ENCODE peak calls at places on chromosomes 6 and 20, in eight cellular contexts. One of them, this sample, is unnamed.

GRCh38 chr6:56716229-56716628 is 73.5 kb upstream of the DST start:
- DNase-seq in Panc1: no peak
- DNase-seq in CD8-positive, alpha-beta T cell: no peak
- DNase-seq in suprapubic skin: no peak
- DNase-seq in pancreas: no peak
- DNase-seq in lung: no peak
- DNase-seq in ascending aorta: no peak
- DNase-seq in colonic mucosa: no peak
- DNase-seq in this sample: no peak

GRCh38 chr6:166241974-166242373 is 66.2 kb downstream of the PRR18 start:
- DNase-seq in Panc1: no peak
- DNase-seq in CD8-positive, alpha-beta T cell: no peak
- DNase-seq in suprapubic skin: no peak
- DNase-seq in pancreas: no peak
- DNase-seq in lung: no peak
- DNase-seq in ascending aorta: no peak
- DNase-seq in colonic mucosa: no peak
- DNase-seq in this sample: no peak

GRCh38 chr6:25061289-25061945 is 125.7 kb upstream of the RIPOR2 start:
- DNase-seq in Panc1: no peak
- DNase-seq in CD8-positive, alpha-beta T cell: no peak
- DNase-seq in suprapubic skin: no peak
- DNase-seq in pancreas: no peak
- DNase-seq in lung: no peak
- DNase-seq in ascending aorta: no peak
- DNase-seq in colonic mucosa: no peak
- DNase-seq in this sample: no peak

GRCh38 chr20:58868795-58869194 is 16.3 kb downstream of the GNAS start:
- DNase-seq in Panc1: no peak
- DNase-seq in CD8-positive, alpha-beta T cell: no peak
- DNase-seq in suprapubic skin: no peak
- DNase-seq in pancreas: no peak
- DNase-seq in lung: no peak
- DNase-seq in ascending aorta: no peak
- DNase-seq in colonic mucosa: no peak
- DNase-seq in this sample: no peak

GRCh38 chr6:101150226-101150625 is 243.3 kb upstream of the GRIK2 start:
- DNase-seq in Panc1: no peak
- DNase-seq in CD8-positive, alpha-beta T cell: no peak
- DNase-seq in suprapubic skin: no peak
- DNase-seq in pancreas: no peak
- DNase-seq in lung: no peak
- DNase-seq in ascending aorta: no peak
- DNase-seq in colonic mucosa: no peak
- DNase-seq in this sample: no peak

GRCh38 chr6:151641028-151641427 is 147.2 kb downstream of the CCDC170 start:
- DNase-seq in Panc1: no peak
- DNase-seq in CD8-positive, alpha-beta T cell: no peak
- DNase-seq in suprapubic skin: no peak
- DNase-seq in pancreas: no peak
- DNase-seq in lung: no peak
- DNase-seq in ascending aorta: no peak
- DNase-seq in colonic mucosa: no peak
- DNase-seq in this sample: no peak

GRCh38 chr20:41453006-41453950 is 86.7 kb upstream of the EMILIN3 start:
- DNase-seq in Panc1: no peak
- DNase-seq in CD8-positive, alpha-beta T cell: no peak
- DNase-seq in suprapubic skin: no peak
- DNase-seq in pancreas: no peak
- DNase-seq in lung: no peak
- DNase-seq in ascending aorta: no peak
- DNase-seq in colonic mucosa: no peak
- DNase-seq in this sample: no peak

GRCh38 chr20:49964964-49965780 is 17.6 kb upstream of the SNAI1 start:
- DNase-seq in Panc1: no peak
- DNase-seq in CD8-positive, alpha-beta T cell: no peak
- DNase-seq in suprapubic skin: no peak
- DNase-seq in pancreas: peak
- DNase-seq in lung: no peak
- DNase-seq in ascending aorta: no peak
- DNase-seq in colonic mucosa: peak
- DNase-seq in this sample: peak

GRCh38 chr6:1380625-1381396 is 8.6 kb upstream of the FOXF2 start:
- DNase-seq in Panc1: no peak
- DNase-seq in CD8-positive, alpha-beta T cell: no peak
- DNase-seq in suprapubic skin: no peak
- DNase-seq in pancreas: no peak
- DNase-seq in lung: no peak
- DNase-seq in ascending aorta: no peak
- DNase-seq in colonic mucosa: no peak
- DNase-seq in this sample: no peak

GRCh38 chr20:47124235-47124717 is 229.6 kb downstream of the EYA2 start:
- DNase-seq in Panc1: no peak
- DNase-seq in CD8-positive, alpha-beta T cell: no peak
- DNase-seq in suprapubic skin: no peak
- DNase-seq in pancreas: no peak
- DNase-seq in lung: no peak
- DNase-seq in ascending aorta: no peak
- DNase-seq in colonic mucosa: no peak
- DNase-seq in this sample: no peak

GRCh38 chr6:71887006-71887743 is 825 bp downstream of the RIMS1 start:
- DNase-seq in Panc1: no peak
- DNase-seq in CD8-positive, alpha-beta T cell: no peak
- DNase-seq in suprapubic skin: no peak
- DNase-seq in pancreas: peak
- DNase-seq in lung: no peak
- DNase-seq in ascending aorta: no peak
- DNase-seq in colonic mucosa: no peak
- DNase-seq in this sample: no peak
- TF ChIP-seq CTCF in Panc1: no peak
- TF ChIP-seq CTCF in CD8-positive, alpha-beta T cell: no peak
- TF ChIP-seq CTCF in suprapubic skin: no peak
- TF ChIP-seq CTCF in pancreas: no peak
- TF ChIP-seq CTCF in lung: no peak
- TF ChIP-seq CTCF in ascending aorta: no peak
- TF ChIP-seq CTCF in colonic mucosa: no peak
- TF ChIP-seq CTCF in this sample: no peak

GRCh38 chr6:45713981-45714685 is 301.5 kb downstream of the CLIC5 start:
- DNase-seq in Panc1: no peak
- DNase-seq in CD8-positive, alpha-beta T cell: no peak
- DNase-seq in suprapubic skin: no peak
- DNase-seq in pancreas: no peak
- DNase-seq in lung: no peak
- DNase-seq in ascending aorta: no peak
- DNase-seq in colonic mucosa: no peak
- DNase-seq in this sample: no peak
- H3K4me3 ChIP-seq in Panc1: no peak
- H3K4me3 ChIP-seq in CD8-positive, alpha-beta T cell: no peak
- H3K4me3 ChIP-seq in suprapubic skin: no peak
- H3K4me3 ChIP-seq in pancreas: no peak
- H3K4me3 ChIP-seq in lung: no peak
- H3K4me3 ChIP-seq in ascending aorta: no peak
- H3K4me3 ChIP-seq in colonic mucosa: no peak
- H3K4me3 ChIP-seq in this sample: no peak

GRCh38 chr20:10357974-10358373 is 76.0 kb downstream of the MKKS start:
- DNase-seq in Panc1: no peak
- DNase-seq in CD8-positive, alpha-beta T cell: no peak
- DNase-seq in suprapubic skin: no peak
- DNase-seq in pancreas: no peak
- DNase-seq in lung: no peak
- DNase-seq in ascending aorta: no peak
- DNase-seq in colonic mucosa: no peak
- DNase-seq in this sample: peak
- TF ChIP-seq CTCF in Panc1: peak
- TF ChIP-seq CTCF in CD8-positive, alpha-beta T cell: no peak
- TF ChIP-seq CTCF in suprapubic skin: no peak
- TF ChIP-seq CTCF in pancreas: no peak
- TF ChIP-seq CTCF in lung: no peak
- TF ChIP-seq CTCF in ascending aorta: peak
- TF ChIP-seq CTCF in colonic mucosa: no peak
- TF ChIP-seq CTCF in this sample: peak

DNA sequence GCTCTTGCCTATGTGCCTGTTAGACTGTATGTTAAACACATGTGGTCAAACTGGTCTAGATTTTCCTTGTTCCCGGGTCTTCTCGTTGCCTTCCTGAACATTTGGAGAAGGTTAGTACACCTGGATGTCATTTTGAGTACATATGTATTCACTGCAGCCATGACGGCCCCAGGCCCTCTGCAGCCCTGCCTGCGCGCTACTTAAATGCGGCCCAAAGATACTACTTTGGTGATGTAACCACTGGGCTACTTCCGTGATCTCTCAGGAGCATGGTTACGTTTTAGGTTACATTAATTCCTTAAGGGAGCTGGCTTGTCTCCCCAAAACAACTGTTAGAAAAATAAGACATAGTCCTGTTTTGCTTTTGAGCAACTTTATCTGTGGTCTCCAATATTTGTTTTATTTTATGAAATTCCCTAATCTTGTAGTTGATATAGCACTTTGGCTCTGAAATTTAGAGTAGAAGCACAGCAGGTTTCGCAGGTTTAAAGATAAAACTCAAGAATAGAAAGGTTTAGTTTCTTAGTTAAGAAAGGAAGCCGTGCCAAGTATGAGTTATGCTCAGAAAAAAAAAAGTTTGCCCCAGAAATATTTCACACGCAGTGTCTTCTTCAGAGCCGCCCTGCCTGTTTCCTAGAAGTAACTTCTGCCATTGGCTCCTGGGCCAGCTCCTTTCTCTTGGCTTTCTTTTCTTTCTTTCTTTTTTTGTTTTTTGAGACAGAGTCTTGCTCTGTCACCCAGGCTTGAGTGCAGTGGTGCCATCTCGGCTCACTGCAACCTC is 38.1 kb downstream of the TIAM2 start:
- DNase-seq in Panc1: no peak
- DNase-seq in CD8-positive, alpha-beta T cell: no peak
- DNase-seq in suprapubic skin: no peak
- DNase-seq in pancreas: no peak
- DNase-seq in lung: no peak
- DNase-seq in ascending aorta: no peak
- DNase-seq in colonic mucosa: no peak
- DNase-seq in this sample: no peak
- H3K4me3 ChIP-seq in Panc1: no peak
- H3K4me3 ChIP-seq in CD8-positive, alpha-beta T cell: no peak
- H3K4me3 ChIP-seq in suprapubic skin: no peak
- H3K4me3 ChIP-seq in pancreas: no peak
- H3K4me3 ChIP-seq in lung: no peak
- H3K4me3 ChIP-seq in ascending aorta: no peak
- H3K4me3 ChIP-seq in colonic mucosa: no peak
- H3K4me3 ChIP-seq in this sample: no peak

This sample was measured in cardiac fibroblast.